ENCODE peak calls at places on chromosomes 6 and 20, in five cellular contexts. One of them, this sample, is unnamed.

GRCh38 chr20:25750765-25751696 is 54.4 kb upstream of the ZNF337 start:
- DNase-seq in endothelial cell: peak; percentile 40
- DNase-seq in psoas muscle: peak; percentile 30
- DNase-seq in IMR-90: peak; percentile 28
- DNase-seq in astrocyte of the spinal cord: peak; percentile 39
- DNase-seq in this sample: peak; percentile 84

GRCh38 chr6:110130362-110130761 is 49.1 kb downstream of the WASF1 start:
- DNase-seq in endothelial cell: no peak
- DNase-seq in psoas muscle: no peak
- DNase-seq in IMR-90: no peak
- DNase-seq in astrocyte of the spinal cord: no peak
- DNase-seq in this sample: no peak

GRCh38 chr6:42279144-42279781 is 61.6 kb upstream of the MRPS10 start:
- DNase-seq in astrocyte of the spinal cord: peak; percentile 61
- DNase-seq in endothelial cell: no peak
- DNase-seq in IMR-90: peak; percentile 71
- DNase-seq in psoas muscle: peak; percentile 38
- DNase-seq in this sample: no peak

GRCh38 chr6:162371133-162371532 is 356.4 kb downstream of the PRKN start:
- DNase-seq in astrocyte of the spinal cord: peak; percentile 7
- DNase-seq in psoas muscle: no peak
- DNase-seq in IMR-90: no peak
- DNase-seq in endothelial cell: no peak
- DNase-seq in this sample: no peak

GRCh38 chr6:90369024-90369519 is 72.4 kb upstream of the BACH2 start:
- DNase-seq in astrocyte of the spinal cord: peak; percentile 100
- DNase-seq in endothelial cell: no peak
- DNase-seq in psoas muscle: peak; percentile 53
- DNase-seq in IMR-90: peak; percentile 100
- DNase-seq in this sample: peak; percentile 68

GRCh38 chr6:163414367-163415175 is at the start of gene QKI:
- DNase-seq in endothelial cell: peak; percentile 73
- DNase-seq in astrocyte of the spinal cord: peak; percentile 77
- DNase-seq in psoas muscle: peak; percentile 88
- DNase-seq in IMR-90: peak; percentile 67
- DNase-seq in this sample: peak; percentile 80

GRCh38 chr20:24254480-24254879 is 214.9 kb upstream of the SYNDIG1 start:
- DNase-seq in psoas muscle: no peak
- DNase-seq in IMR-90: no peak
- DNase-seq in astrocyte of the spinal cord: no peak
- DNase-seq in endothelial cell: no peak
- DNase-seq in this sample: no peak

GRCh38 chr20:10733122-10733521 is 59.3 kb upstream of the JAG1 start:
- DNase-seq in IMR-90: peak; percentile 40
- DNase-seq in endothelial cell: no peak
- DNase-seq in astrocyte of the spinal cord: no peak
- DNase-seq in psoas muscle: no peak
- DNase-seq in this sample: no peak

GRCh38 chr6:138234363-138234762 is 16.1 kb upstream of the PBOV1 start:
- DNase-seq in psoas muscle: no peak
- DNase-seq in endothelial cell: no peak
- DNase-seq in astrocyte of the spinal cord: no peak
- DNase-seq in IMR-90: no peak
- DNase-seq in this sample: no peak

GRCh38 chr6:11067348-11067747 is 23.2 kb upstream of the ELOVL2 start:
- DNase-seq in astrocyte of the spinal cord: no peak
- DNase-seq in endothelial cell: no peak
- DNase-seq in IMR-90: no peak
- DNase-seq in psoas muscle: no peak
- DNase-seq in this sample: no peak

GRCh38 chr6:30334077-30334476 is 7.3 kb downstream of the TRIM39 start:
- DNase-seq in endothelial cell: no peak
- DNase-seq in IMR-90: peak; percentile 17
- DNase-seq in astrocyte of the spinal cord: no peak
- DNase-seq in psoas muscle: no peak
- DNase-seq in this sample: no peak

GRCh38 chr6:153172815-153173214 is 41.7 kb upstream of the RGS17 start:
- DNase-seq in endothelial cell: no peak
- DNase-seq in IMR-90: no peak
- DNase-seq in astrocyte of the spinal cord: no peak
- DNase-seq in psoas muscle: no peak
- DNase-seq in this sample: no peak

GRCh38 chr20:53829086-53829703 is 235.6 kb upstream of the ZNF217 start:
- DNase-seq in IMR-90: peak; percentile 97
- DNase-seq in endothelial cell: no peak
- DNase-seq in astrocyte of the spinal cord: peak; percentile 95
- DNase-seq in psoas muscle: no peak
- DNase-seq in this sample: no peak

GRCh38 chr6:66638099-66638498 is 931.1 kb upstream of the EYS start:
- DNase-seq in endothelial cell: no peak
- DNase-seq in astrocyte of the spinal cord: no peak
- DNase-seq in IMR-90: no peak
- DNase-seq in psoas muscle: no peak
- DNase-seq in this sample: no peak

GRCh38 chr6:68572525-68572924 is 62.6 kb upstream of the ADGRB3 start:
- DNase-seq in IMR-90: no peak
- DNase-seq in astrocyte of the spinal cord: peak; percentile 11
- DNase-seq in psoas muscle: no peak
- DNase-seq in endothelial cell: peak; percentile 34
- DNase-seq in this sample: peak; percentile 40

GRCh38 chr6:37134622-37135191 is 35.2 kb upstream of the PIM1 start:
- DNase-seq in astrocyte of the spinal cord: peak; percentile 93
- DNase-seq in endothelial cell: no peak
- DNase-seq in IMR-90: peak; percentile 96
- DNase-seq in psoas muscle: peak; percentile 64
- DNase-seq in this sample: no peak

GRCh38 chr6:593139-593906 is 63.6 kb downstream of the HUS1B start:
- DNase-seq in psoas muscle: no peak
- DNase-seq in endothelial cell: peak; percentile 55
- DNase-seq in astrocyte of the spinal cord: peak; percentile 67
- DNase-seq in IMR-90: peak; percentile 56
- DNase-seq in this sample: peak; percentile 69

GRCh38 chr6:1075444-1075843 is 236.5 kb upstream of the FOXQ1 start:
- DNase-seq in IMR-90: peak; percentile 42
- DNase-seq in astrocyte of the spinal cord: no peak
- DNase-seq in endothelial cell: no peak
- DNase-seq in psoas muscle: no peak
- DNase-seq in this sample: no peak

GRCh38 chr6:130395164-130395563 is 29.3 kb downstream of the TMEM200A start:
- DNase-seq in IMR-90: no peak
- DNase-seq in psoas muscle: no peak
- DNase-seq in endothelial cell: no peak
- DNase-seq in astrocyte of the spinal cord: no peak
- DNase-seq in this sample: no peak

GRCh38 chr6:28758046-28758817 is 165.6 kb downstream of the TRIM27 start:
- DNase-seq in astrocyte of the spinal cord: peak; percentile 62
- DNase-seq in IMR-90: peak; percentile 48
- DNase-seq in endothelial cell: no peak
- DNase-seq in psoas muscle: no peak
- DNase-seq in this sample: no peak

GRCh38 chr20:9531581-9531980 is 17.2 kb downstream of the LAMP5 start:
- DNase-seq in IMR-90: no peak
- DNase-seq in psoas muscle: no peak
- DNase-seq in endothelial cell: no peak
- DNase-seq in astrocyte of the spinal cord: no peak
- DNase-seq in this sample: no peak

GRCh38 chr6:72621243-72622093 is at the start of gene KCNQ5:
- DNase-seq in astrocyte of the spinal cord: peak; percentile 24
- DNase-seq in endothelial cell: peak; percentile 14
- DNase-seq in psoas muscle: peak; percentile 26
- DNase-seq in IMR-90: no peak
- DNase-seq in this sample: peak; percentile 73

GRCh38 chr6:582370-582769 is 74.5 kb downstream of the HUS1B start:
- DNase-seq in astrocyte of the spinal cord: peak; percentile 62
- DNase-seq in endothelial cell: peak; percentile 55
- DNase-seq in IMR-90: peak; percentile 45
- DNase-seq in psoas muscle: no peak
- DNase-seq in this sample: no peak

GRCh38 chr20:58890454-58891075 is 38.0 kb downstream of the GNAS start:
- DNase-seq in endothelial cell: peak; percentile 86
- DNase-seq in astrocyte of the spinal cord: peak; percentile 88
- DNase-seq in psoas muscle: peak; percentile 85
- DNase-seq in IMR-90: peak; percentile 77
- DNase-seq in this sample: peak; percentile 63

GRCh38 chr20:20369353-20370086 is 1.6 kb downstream of the INSM1 start:
- DNase-seq in endothelial cell: peak; percentile 13
- DNase-seq in IMR-90: no peak
- DNase-seq in astrocyte of the spinal cord: no peak
- DNase-seq in psoas muscle: no peak
- DNase-seq in this sample: peak; percentile 51

GRCh38 chr20:3592931-3593330 is 70.3 kb downstream of the GFRA4 start:
- DNase-seq in psoas muscle: no peak
- DNase-seq in IMR-90: no peak
- DNase-seq in astrocyte of the spinal cord: no peak
- DNase-seq in endothelial cell: no peak
- DNase-seq in this sample: no peak

DNA sequence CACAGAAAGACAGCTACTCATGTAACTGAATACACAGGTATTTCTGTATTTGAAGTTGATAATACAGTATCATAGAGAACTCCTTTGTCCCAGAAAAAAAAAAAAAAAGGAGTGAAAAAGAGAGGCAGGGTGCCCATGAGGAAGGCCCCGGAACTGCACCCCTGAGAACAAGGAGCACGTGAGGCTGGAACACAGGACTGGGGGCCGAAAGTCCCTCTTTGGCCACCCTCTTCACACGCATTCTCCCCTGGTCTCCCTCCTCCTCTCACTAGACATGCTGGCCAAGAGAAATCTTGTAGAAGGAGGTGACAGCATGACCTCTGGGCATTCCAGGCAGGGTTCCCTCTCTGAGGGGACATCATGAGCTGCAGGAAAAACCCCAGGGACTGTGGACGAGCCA is 62.7 kb upstream of the TRAF3IP2 start:
- DNase-seq in astrocyte of the spinal cord: no peak
- DNase-seq in psoas muscle: no peak
- DNase-seq in IMR-90: no peak
- DNase-seq in endothelial cell: peak; percentile 20
- DNase-seq in this sample: no peak
- TF ChIP-seq CTCF in astrocyte of the spinal cord: peak; percentile 31
- TF ChIP-seq CTCF in psoas muscle: peak; percentile 48
- TF ChIP-seq CTCF in IMR-90: peak; percentile 11
- TF ChIP-seq CTCF in endothelial cell: peak; percentile 47
- TF ChIP-seq CTCF in this sample: no peak

GRCh38 chr6:102895683-102896082 is 1502.2 kb downstream of the GRIK2 start:
- DNase-seq in astrocyte of the spinal cord: no peak
- DNase-seq in IMR-90: no peak
- DNase-seq in psoas muscle: no peak
- DNase-seq in endothelial cell: no peak
- DNase-seq in this sample: no peak
- TF ChIP-seq CTCF in astrocyte of the spinal cord: no peak
- TF ChIP-seq CTCF in IMR-90: no peak
- TF ChIP-seq CTCF in psoas muscle: no peak
- TF ChIP-seq CTCF in endothelial cell: no peak
- TF ChIP-seq CTCF in this sample: no peak

GRCh38 chr6:126333729-126334128 is 6.2 kb upstream of the CENPW start:
- DNase-seq in endothelial cell: no peak
- DNase-seq in IMR-90: no peak
- DNase-seq in astrocyte of the spinal cord: no peak
- DNase-seq in psoas muscle: no peak
- DNase-seq in this sample: no peak

GRCh38 chr6:126341126-126341525 is 1.2 kb downstream of the CENPW start:
- DNase-seq in endothelial cell: no peak
- DNase-seq in IMR-90: no peak
- DNase-seq in psoas muscle: no peak
- DNase-seq in astrocyte of the spinal cord: no peak
- DNase-seq in this sample: no peak

GRCh38 chr6:126339796-126340750 is at the start of gene CENPW:
- DNase-seq in psoas muscle: peak; percentile 83
- DNase-seq in endothelial cell: peak; percentile 96
- DNase-seq in astrocyte of the spinal cord: peak; percentile 85
- DNase-seq in IMR-90: peak; percentile 86
- DNase-seq in this sample: peak; percentile 83

GRCh38 chr6:126337323-126337722 is 2.6 kb upstream of the CENPW start:
- DNase-seq in astrocyte of the spinal cord: no peak
- DNase-seq in IMR-90: peak; percentile 63
- DNase-seq in psoas muscle: no peak
- DNase-seq in endothelial cell: no peak
- DNase-seq in this sample: no peak

DNA sequence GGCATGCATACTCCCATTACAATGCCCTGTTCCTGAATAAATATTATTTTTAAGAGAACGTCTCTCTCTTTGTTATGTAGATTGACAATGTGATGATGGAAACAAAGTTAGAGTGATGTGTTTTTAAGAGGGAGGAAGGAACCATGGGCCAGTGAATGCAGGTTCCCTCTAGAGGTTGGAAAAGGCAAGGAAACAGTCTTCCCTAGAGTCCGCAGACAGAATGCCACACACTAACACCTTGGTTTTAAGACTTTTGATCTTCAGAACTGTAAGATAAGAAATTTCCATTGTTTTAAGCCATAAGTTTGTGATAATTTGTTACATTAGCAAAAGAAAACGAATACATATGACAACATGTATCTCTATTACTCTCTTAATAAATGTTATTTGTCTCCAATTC is 4.7 kb upstream of the CENPW start:
- DNase-seq in endothelial cell: no peak
- DNase-seq in IMR-90: no peak
- DNase-seq in psoas muscle: no peak
- DNase-seq in astrocyte of the spinal cord: no peak
- DNase-seq in this sample: no peak
- TF ChIP-seq CTCF in endothelial cell: no peak
- TF ChIP-seq CTCF in IMR-90: no peak
- TF ChIP-seq CTCF in psoas muscle: no peak
- TF ChIP-seq CTCF in astrocyte of the spinal cord: peak; percentile 29
- TF ChIP-seq CTCF in this sample: no peak

GRCh38 chr20:48879609-48880008 is 41.9 kb upstream of the ARFGEF2 start:
- DNase-seq in endothelial cell: no peak
- DNase-seq in psoas muscle: no peak
- DNase-seq in astrocyte of the spinal cord: no peak
- DNase-seq in IMR-90: no peak
- DNase-seq in this sample: no peak

GRCh38 chr20:48877299-48877698 is 44.2 kb upstream of the ARFGEF2 start:
- DNase-seq in IMR-90: no peak
- DNase-seq in astrocyte of the spinal cord: no peak
- DNase-seq in endothelial cell: no peak
- DNase-seq in psoas muscle: no peak
- DNase-seq in this sample: no peak

GRCh38 chr20:48880936-48881657 is 40.4 kb upstream of the ARFGEF2 start:
- DNase-seq in psoas muscle: no peak
- DNase-seq in IMR-90: no peak
- DNase-seq in astrocyte of the spinal cord: no peak
- DNase-seq in endothelial cell: no peak
- DNase-seq in this sample: no peak

GRCh38 chr20:48880331-48880730 is 41.2 kb upstream of the ARFGEF2 start:
- DNase-seq in endothelial cell: no peak
- DNase-seq in astrocyte of the spinal cord: no peak
- DNase-seq in IMR-90: no peak
- DNase-seq in psoas muscle: no peak
- DNase-seq in this sample: no peak

DNA sequence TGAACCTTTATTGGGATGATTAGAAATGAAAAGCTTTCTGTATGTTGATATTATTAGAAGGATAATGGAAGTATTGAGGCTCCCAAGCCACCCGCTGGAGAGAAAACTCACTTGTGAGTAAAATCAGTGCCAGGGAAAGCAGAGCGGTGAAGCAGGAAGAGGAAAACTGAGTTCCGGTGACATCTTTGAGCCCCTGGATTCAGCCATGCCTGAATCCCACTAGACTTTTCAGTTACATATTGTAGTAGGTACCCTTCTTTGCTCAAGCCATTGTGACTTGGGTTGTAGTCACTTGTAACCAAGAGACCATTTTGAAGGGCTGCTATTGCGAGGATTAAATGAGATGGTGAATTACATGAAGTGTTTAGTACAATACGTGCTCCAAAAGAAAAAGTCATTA is 42.7 kb upstream of the ARFGEF2 start:
- DNase-seq in endothelial cell: no peak
- DNase-seq in psoas muscle: no peak
- DNase-seq in astrocyte of the spinal cord: no peak
- DNase-seq in IMR-90: no peak
- DNase-seq in this sample: no peak
- TF ChIP-seq CTCF in endothelial cell: no peak
- TF ChIP-seq CTCF in psoas muscle: no peak
- TF ChIP-seq CTCF in astrocyte of the spinal cord: no peak
- TF ChIP-seq CTCF in IMR-90: no peak
- TF ChIP-seq CTCF in this sample: no peak